ENCODE peak calls at places on chromosomes 6 and 20, in nine cellular contexts. U, D, M, W, Y, Q, I, Z and X are unnamed samples.

GRCh38 chr6:154878866-154879491 is 116.1 kb upstream of the TIAM2 start:
- DNase-seq in Y (no peak), I (no peak), Q (no peak), M (no peak), D (no peak), U (peak), Z (no peak), W (no peak), X (no peak)

GRCh38 chr6:37807656-37808055 is 11.9 kb upstream of the ZFAND3 start:
- DNase-seq in U (no peak), Y (no peak), Z (peak), W (no peak), I (no peak), M (no peak), Q (peak), D (no peak), X (no peak)

GRCh38 chr6:7041511-7042026 is 66.2 kb upstream of the RREB1 start:
- DNase-seq in Y (no peak), U (no peak), D (peak), Q (no peak), Z (no peak), I (no peak), M (no peak), W (no peak), X (no peak)

GRCh38 chr20:2984956-2985661 is 58.3 kb upstream of the GNRH2 start:
- DNase-seq in Q (no peak), W (no peak), M (no peak), U (peak), Z (no peak), D (no peak), Y (peak), I (no peak), X (peak)

GRCh38 chr6:149567194-149567586 is 1.0 kb downstream of the GINM1 start:
- DNase-seq in I (no peak), D (no peak), W (no peak), Q (no peak), M (no peak), Z (no peak), Y (no peak), U (no peak), X (no peak)

GRCh38 chr6:30748851-30749540 is 4.6 kb upstream of the IER3 start:
- DNase-seq in I (no peak), W (peak), D (no peak), Y (no peak), Q (no peak), Z (no peak), U (no peak), M (no peak), X (no peak)

GRCh38 chr20:63544958-63545516 is 2.5 kb downstream of the SRMS start:
- DNase-seq in U (no peak), I (no peak), Z (no peak), W (peak), Q (no peak), M (no peak), Y (peak), D (no peak), X (no peak)

GRCh38 chr6:82040405-82041221 is 206.9 kb downstream of the IBTK start:
- DNase-seq in W (peak), Q (no peak), D (peak), Z (peak), U (peak), M (peak), Y (peak), I (no peak), X (no peak)

GRCh38 chr20:60966766-60967165 is 285.3 kb upstream of the CDH4 start:
- DNase-seq in U (no peak), M (no peak), Z (no peak), Y (no peak), W (no peak), D (no peak), Q (no peak), I (no peak), X (no peak)

GRCh38 chr20:49306903-49307336 is 29.1 kb upstream of the ZNFX1 start:
- DNase-seq in U (no peak), Q (no peak), Z (no peak), I (no peak), D (no peak), W (peak), Y (no peak), M (no peak), X (no peak)

GRCh38 chr6:118398066-118398465 is 150.0 kb upstream of the PLN start:
- DNase-seq in M (no peak), U (no peak), W (no peak), D (no peak), Q (no peak), I (no peak), Z (no peak), Y (no peak), X (no peak)

GRCh38 chr6:136501514-136501913 is 48.7 kb downstream of the MAP7 start:
- DNase-seq in I (no peak), W (no peak), Y (no peak), D (no peak), U (no peak), M (no peak), Q (no peak), Z (no peak), X (no peak)

GRCh38 chr20:58078741-58079522 is 149.5 kb downstream of the ANKRD60 start:
- DNase-seq in Q (no peak), I (no peak), U (peak), Z (no peak), M (peak), W (no peak), D (no peak), Y (peak), X (no peak)

GRCh38 chr20:23007462-23007861 is 27.6 kb upstream of the SSTR4 start:
- DNase-seq in Q (no peak), W (no peak), U (no peak), D (no peak), I (no peak), M (no peak), Y (no peak), Z (no peak), X (no peak)

GRCh38 chr6:113526553-113526952 is 330.6 kb upstream of the MARCKS start:
- DNase-seq in U (no peak), Z (no peak), M (no peak), W (no peak), D (no peak), I (no peak), Y (no peak), Q (no peak), X (no peak)

GRCh38 chr20:64242003-64242796 is 13.3 kb upstream of the PCMTD2 start:
- DNase-seq in U (no peak), Q (no peak), W (no peak), D (no peak), M (no peak), I (no peak), Y (no peak), Z (no peak), X (no peak)